ENCODE peak calls at places on chromosome 5, in six cellular contexts. S is neural progenitor cell; W is lower lobe of right lung; A is esophagus squamous epithelium; I is Peyer's patch; F is activated CD8-positive, alpha-beta T cell treated with anti-CD3 and anti-CD28 coated beads for 36 hours. N is an unnamed sample.

GRCh38 chr5:133744909-133745308 is 132.6 kb upstream of the FSTL4 start:
- DNase-seq in F (no peak), W (no peak), S (no peak), A (no peak), I (no peak), N (no peak)

GRCh38 chr5:75340714-75341478 is 3.9 kb downstream of the HMGCR start:
- DNase-seq in F (no peak), I (no peak), S (no peak), W (no peak), A (no peak), N (no peak)

GRCh38 chr5:173663810-173664526 is 47.5 kb upstream of the BOD1 start:
- DNase-seq in F (no peak), A (no peak), S (no peak), I (no peak), W (peak), N (no peak)

GRCh38 chr5:35665066-35665465 is 47.4 kb downstream of the SPEF2 start:
- DNase-seq in A (no peak), W (no peak), F (no peak), S (no peak), I (no peak), N (no peak)

GRCh38 chr5:79695501-79695900 is 5.9 kb downstream of the CMYA5 start:
- DNase-seq in W (no peak), F (no peak), I (no peak), S (no peak), A (no peak), N (no peak)

GRCh38 chr5:169545762-169546161 is 37.8 kb upstream of the SPDL1 start:
- DNase-seq in A (no peak), F (peak), W (no peak), I (no peak), S (no peak), N (no peak)

GRCh38 chr5:131749723-131750470 is 46.9 kb downstream of the FNIP1 start:
- DNase-seq in W (no peak), F (no peak), S (no peak), A (no peak), I (no peak), N (no peak)

GRCh38 chr5:150181035-150181434 is 8.8 kb upstream of the SLC6A7 start:
- DNase-seq in A (no peak), I (peak), S (no peak), W (no peak), F (no peak), N (no peak)

GRCh38 chr5:135508496-135509005 is 27.2 kb downstream of the NEUROG1 start:
- DNase-seq in W (no peak), F (no peak), S (peak), I (no peak), A (no peak), N (no peak)

GRCh38 chr5:9851458-9851857 is 221.3 kb upstream of the TAS2R1 start:
- DNase-seq in I (no peak), A (no peak), W (no peak), F (no peak), S (peak), N (peak)

GRCh38 chr5:181126841-181127240 is 4.1 kb downstream of the OR2V1 start:
- DNase-seq in W (no peak), A (no peak), F (no peak), S (no peak), I (no peak), N (no peak)

GRCh38 chr5:94192658-94193391 is 425.6 kb downstream of the KIAA0825 start:
- DNase-seq in S (no peak), I (no peak), A (no peak), F (no peak), W (no peak), N (no peak)

GRCh38 chr5:402615-403359 is 40.2 kb upstream of the EXOC3 start:
- DNase-seq in I (peak), S (no peak), A (no peak), F (peak), W (no peak), N (no peak)

GRCh38 chr5:61767231-61768080 is 435.4 kb downstream of the ZSWIM6 start:
- DNase-seq in A (no peak), I (no peak), S (no peak), W (no peak), F (no peak), N (no peak)

GRCh38 chr5:150503977-150504620 is 3.8 kb upstream of the NDST1 start:
- DNase-seq in W (peak), F (no peak), A (no peak), I (peak), S (no peak), N (no peak)

GRCh38 chr5:153276151-153276550 is 214.3 kb upstream of the GRIA1 start:
- DNase-seq in S (peak), I (no peak), A (no peak), W (no peak), F (peak), N (no peak)

GRCh38 chr5:24823625-24824024 is 178.8 kb upstream of the CDH10 start:
- DNase-seq in S (no peak), A (no peak), I (no peak), F (no peak), W (no peak), N (no peak)

GRCh38 chr5:73037545-73037944 is 81.7 kb downstream of the FCHO2 start:
- DNase-seq in F (no peak), A (no peak), S (no peak), W (no peak), I (no peak), N (no peak)

GRCh38 chr5:73039082-73039481 is 81.3 kb upstream of the TMEM171 start:
- DNase-seq in F (no peak), A (no peak), W (no peak), I (no peak), S (peak), N (no peak)

GRCh38 chr5:73045623-73046022 is 74.8 kb upstream of the TMEM171 start:
- DNase-seq in I (no peak), F (no peak), A (no peak), S (no peak), W (no peak), N (no peak)

DNA sequence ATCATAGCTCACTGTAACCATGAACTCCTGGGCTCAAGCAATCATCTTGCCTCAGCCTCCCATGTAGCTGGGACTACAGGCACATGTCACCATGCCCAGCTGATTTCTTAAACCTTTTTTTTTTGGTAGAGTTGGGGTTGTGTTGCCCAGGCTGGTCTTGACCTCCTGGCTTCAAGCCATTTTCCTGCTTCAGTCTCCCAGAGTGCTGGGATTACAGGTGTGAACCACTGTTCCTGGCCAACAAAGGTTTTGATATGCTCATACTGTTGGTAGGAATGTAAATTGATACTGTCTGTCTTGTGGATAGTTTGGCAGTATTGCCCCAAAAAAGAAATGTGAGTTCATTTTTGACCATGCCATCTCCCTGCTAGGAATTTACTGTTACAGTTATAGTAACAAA is 77.4 kb upstream of the TMEM171 start:
- DNase-seq in A (no peak), F (no peak), W (no peak), I (no peak), S (no peak), N (no peak)
- TF ChIP-seq CTCF in A (no peak), F (no peak), W (no peak), I (no peak), S (no peak), N (no peak)

GRCh38 chr5:98454904-98455303 is 318.6 kb upstream of the RGMB start:
- DNase-seq in F (no peak), S (no peak), I (no peak), A (no peak), W (no peak), N (peak)
- TF ChIP-seq CTCF in F (no peak), S (no peak), I (peak), A (no peak), W (no peak), N (peak)

DNA sequence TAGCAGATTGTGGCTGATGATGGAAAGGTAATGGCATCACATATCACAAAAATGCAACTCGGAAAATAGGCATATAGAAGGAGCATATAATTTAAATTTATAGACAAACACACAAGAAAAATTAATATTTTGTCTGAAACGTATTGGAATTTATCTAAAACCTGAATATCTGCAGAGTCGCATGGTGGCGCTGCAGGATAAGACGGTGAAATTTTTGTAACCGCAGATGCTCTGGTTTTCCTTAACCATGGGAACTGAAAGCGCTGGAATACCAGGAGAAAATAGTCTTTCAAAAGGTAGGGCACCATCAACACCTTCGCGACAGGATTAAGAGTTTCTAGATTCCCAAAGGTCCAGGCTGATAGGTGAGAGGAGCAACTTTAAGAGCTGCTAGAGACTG is 11.0 kb downstream of the PCDHB14 start:
- DNase-seq in F (no peak), I (no peak), S (no peak), A (no peak), W (no peak), N (no peak)
- TF ChIP-seq CTCF in F (peak), I (no peak), S (peak), A (no peak), W (no peak), N (peak)

DNA sequence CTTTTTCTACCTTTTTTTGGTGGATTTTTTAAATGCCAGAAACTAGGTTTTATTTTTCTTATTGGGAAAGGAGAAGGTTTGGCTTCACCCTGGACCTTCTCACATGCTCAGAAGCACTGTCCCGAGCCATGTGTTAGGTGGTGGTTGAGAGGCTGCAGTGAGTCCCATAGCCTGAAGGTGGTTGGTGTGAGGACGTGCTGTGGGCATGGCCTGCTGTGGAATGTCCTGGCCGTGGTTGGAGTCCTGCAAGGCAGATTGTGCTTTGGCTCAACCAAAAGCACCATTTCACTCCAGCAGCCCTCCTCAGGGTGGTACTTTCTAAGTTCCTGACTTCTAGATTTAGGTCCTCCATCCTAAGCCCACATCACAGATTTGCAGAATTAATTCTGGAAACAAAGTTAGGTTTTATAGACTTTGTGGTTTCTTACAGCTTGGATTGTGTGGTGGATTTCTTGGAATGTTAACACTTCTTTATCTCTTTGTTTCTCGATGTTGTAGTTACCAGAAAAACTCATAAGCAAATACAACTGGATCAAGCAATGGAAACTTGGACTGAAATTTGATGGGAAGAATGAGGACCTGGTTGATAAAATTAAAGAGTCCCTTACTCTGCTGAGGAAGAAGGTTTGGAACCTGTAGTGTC is 22.6 kb downstream of the OTULIN start:
- DNase-seq in F (no peak), S (no peak), A (no peak), W (no peak), I (no peak), N (no peak)
- TF ChIP-seq CTCF in F (no peak), S (no peak), A (no peak), W (no peak), I (no peak), N (no peak)

GRCh38 chr5:145941677-145942130 is 5.3 kb downstream of the SH3RF2 start:
- DNase-seq in I (no peak), S (no peak), A (no peak), F (no peak), W (no peak), N (no peak)
- TF ChIP-seq CTCF in I (no peak), S (no peak), A (no peak), F (no peak), W (no peak), N (no peak)

GRCh38 chr5:95317085-95317484 is 32.2 kb upstream of the MCTP1 start:
- DNase-seq in F (no peak), I (no peak), W (no peak), A (no peak), S (peak), N (no peak)
- TF ChIP-seq CTCF in F (no peak), I (no peak), W (no peak), A (no peak), S (peak), N (no peak)

GRCh38 chr5:43729846-43730478 is 127.0 kb downstream of the NNT start:
- DNase-seq in F (no peak), I (no peak), A (no peak), W (no peak), S (no peak), N (peak)
- TF ChIP-seq CTCF in F (peak), I (peak), A (peak), W (peak), S (peak), N (peak)

GRCh38 chr5:144566747-144567415 is 396.2 kb downstream of the KCTD16 start:
- DNase-seq in S (no peak), I (no peak), A (no peak), F (no peak), W (no peak), N (no peak)
- TF ChIP-seq CTCF in S (no peak), I (no peak), A (no peak), F (no peak), W (no peak), N (no peak)